ENCODE peak calls at places on chromosomes 13 and 19, in four cellular contexts. U, O, E and S are unnamed samples.

GRCh38 chr19:13823256-13823655 is 28.0 kb downstream of the ZSWIM4 start:
- DNase-seq in U (no peak), E (no peak), O (no peak), S (no peak)

GRCh38 chr13:109785141-109785891 is 1.1 kb downstream of the IRS2 start:
- DNase-seq in E (no peak), U (no peak), O (no peak), S (peak)

GRCh38 chr13:66992183-66992582 is 238.0 kb downstream of the PCDH9 start:
- DNase-seq in O (no peak), U (no peak), E (no peak), S (no peak)

GRCh38 chr13:66977156-66977555 is 253.0 kb downstream of the PCDH9 start:
- DNase-seq in E (no peak), U (no peak), O (no peak), S (no peak)

GRCh38 chr19:13597625-13598024 is 91.3 kb upstream of the CACNA1A start:
- DNase-seq in O (peak), E (peak), U (peak), S (peak)

GRCh38 chr19:40744554-40745401 is 5.5 kb downstream of the ACTMAP start:
- DNase-seq in O (peak), U (peak), E (no peak), S (no peak)

GRCh38 chr13:35349052-35349451 is 127.4 kb downstream of the MAB21L1 start:
- DNase-seq in O (no peak), E (no peak), U (no peak), S (no peak)

GRCh38 chr19:49823472-49823871 is 5.4 kb downstream of the MED25 start:
- DNase-seq in O (no peak), U (no peak), E (no peak), S (no peak)

GRCh38 chr19:51407631-51408131 is 9.8 kb downstream of the SIGLEC10 start:
- DNase-seq in E (no peak), U (peak), O (no peak), S (peak)

GRCh38 chr13:75151081-75151643 is 330.8 kb downstream of the TBC1D4 start:
- DNase-seq in O (no peak), E (no peak), U (no peak), S (no peak)

GRCh38 chr13:44306401-44307192 is 67.0 kb upstream of the SERP2 start:
- DNase-seq in U (no peak), O (no peak), E (no peak), S (no peak)

GRCh38 chr13:54029226-54029625 is 1000.6 kb downstream of the OLFM4 start:
- DNase-seq in U (no peak), O (peak), E (peak), S (peak)

GRCh38 chr13:32802159-32802558 is 214.1 kb upstream of the KL start:
- DNase-seq in E (no peak), U (no peak), O (no peak), S (no peak)

GRCh38 chr19:4337906-4338440 is 654 bp downstream of the STAP2 start:
- DNase-seq in U (peak), E (no peak), O (no peak), S (no peak)
- TF ChIP-seq SPI1 in U (no peak), E (no peak), O (no peak), S (no peak)

DNA sequence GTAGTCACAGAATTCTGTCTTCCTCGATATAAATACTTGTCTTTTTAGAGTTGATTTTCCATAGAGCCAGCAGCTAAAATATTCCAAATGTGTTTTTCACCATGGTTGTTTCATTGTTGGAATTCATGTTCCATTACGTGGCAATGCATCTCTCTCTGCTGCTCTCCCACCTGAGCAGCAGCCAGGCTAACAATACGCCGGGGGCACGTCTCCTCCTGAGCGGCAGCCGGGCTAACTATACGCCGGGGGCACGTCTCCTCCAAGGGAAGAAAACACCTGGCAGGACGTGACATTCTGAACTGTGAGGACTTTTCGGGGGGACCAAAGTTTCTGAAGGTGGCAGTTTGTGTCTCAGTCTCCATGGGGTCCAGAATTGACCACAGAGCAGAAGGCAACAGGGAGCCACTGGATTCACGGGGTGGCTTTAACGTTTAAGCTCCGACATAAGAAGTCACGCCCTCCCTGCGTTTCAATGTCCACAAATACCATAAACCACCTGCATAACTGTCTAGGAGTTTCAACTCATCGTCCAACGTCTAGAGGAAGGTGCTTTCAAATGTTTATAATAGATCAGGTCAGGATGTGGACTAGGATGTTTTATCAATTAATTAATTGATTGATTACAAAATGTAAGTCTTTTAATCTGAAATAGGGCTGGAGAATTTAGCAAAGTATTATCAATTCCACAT is 15.1 kb downstream of the PLPP2 start:
- DNase-seq in O (no peak), E (no peak), U (no peak), S (no peak)
- TF ChIP-seq SPI1 in O (no peak), E (no peak), U (no peak), S (no peak)

DNA sequence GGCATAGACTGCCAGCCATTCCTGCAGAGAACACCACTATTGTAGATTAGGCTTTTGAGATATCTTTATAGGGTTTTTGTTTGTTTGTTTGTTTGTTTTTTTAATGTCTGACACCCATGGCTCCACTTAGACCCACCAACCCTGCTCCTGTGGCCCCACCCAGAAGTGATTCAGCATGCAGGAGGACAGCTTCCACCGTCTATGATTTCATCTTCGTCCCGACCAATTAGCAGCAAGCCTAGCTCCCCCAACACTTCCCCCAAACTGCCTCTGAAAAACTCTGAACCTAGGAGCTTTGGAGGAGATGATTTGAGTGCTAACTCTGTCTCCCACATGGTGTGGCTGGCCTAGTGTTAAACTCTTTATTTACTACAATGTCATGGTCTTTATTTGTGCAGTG is 108.3 kb upstream of the RXFP2 start:
- DNase-seq in O (no peak), E (no peak), U (no peak), S (no peak)
- TF ChIP-seq SPI1 in O (no peak), E (no peak), U (no peak), S (no peak)

GRCh38 chr13:113064534-113065405 is 40.8 kb upstream of the F7 start:
- DNase-seq in E (no peak), O (no peak), U (peak), S (no peak)
- TF ChIP-seq SPI1 in E (no peak), O (no peak), U (no peak), S (no peak)

GRCh38 chr19:45340232-45340898 is at the start of gene KLC3:
- DNase-seq in O (peak), U (peak), E (no peak), S (no peak)
- TF ChIP-seq SPI1 in O (no peak), U (no peak), E (no peak), S (no peak)